ENCODE peak calls at places on chromosomes 7 and 10, in six cellular contexts. I, H, N, O, Y and J are unnamed samples.

GRCh38 chr7:79240413-79240812 is 213.1 kb downstream of the MAGI2 start:
- DNase-seq in I (no peak), H (no peak), N (no peak), O (no peak), Y (no peak), J (no peak)

GRCh38 chr10:102645741-102646609 is 1.7 kb downstream of the TRIM8 start:
- DNase-seq in I (peak; percentile 76), H (peak; percentile 73), N (peak; percentile 46), O (peak; percentile 98), Y (peak; percentile 94), J (no peak)

GRCh38 chr7:37832194-37832593 is 16.2 kb upstream of the NME8 start:
- DNase-seq in I (no peak), H (no peak), N (peak; percentile 54), O (peak; percentile 41), Y (no peak), J (no peak)

GRCh38 chr10:127952918-127953317 is 46.0 kb downstream of the PTPRE start:
- DNase-seq in I (no peak), H (no peak), N (no peak), O (no peak), Y (no peak), J (no peak)

GRCh38 chr10:2851544-2851943 is 215.8 kb upstream of the PFKP start:
- DNase-seq in I (no peak), H (no peak), N (peak; percentile 0), O (no peak), Y (no peak), J (no peak)

GRCh38 chr10:129742742-129743550 is 221.1 kb downstream of the EBF3 start:
- DNase-seq in I (no peak), H (no peak), N (no peak), O (no peak), Y (no peak), J (no peak)

GRCh38 chr10:7293378-7293920 is 117.4 kb downstream of the SFMBT2 start:
- DNase-seq in I (no peak), H (no peak), N (no peak), O (no peak), Y (no peak), J (no peak)

GRCh38 chr10:129193148-129193547 is 273.9 kb upstream of the MGMT start:
- DNase-seq in I (no peak), H (no peak), N (no peak), O (no peak), Y (no peak), J (no peak)

GRCh38 chr7:140402178-140402835 is 1.6 kb upstream of the RAB19 start:
- DNase-seq in I (no peak), H (no peak), N (no peak), O (peak; percentile 66), Y (peak; percentile 72), J (no peak)